ENCODE peak calls at places on chromosomes 12 and 14, in nine cellular contexts. S is sigmoid colon; I is neural progenitor cell; Y is tibial artery; Q is GM12865; A is AG04449; E is BJ; H is astrocyte of the spinal cord; F is CD8-positive, alpha-beta T cell. O is an unnamed sample.

GRCh38 chr14:104779776-104780512 is 15.6 kb downstream of the AKT1 start:
- DNase-seq in S (no peak), F (no peak), A (no peak), E (no peak), H (no peak), Y (no peak), Q (no peak), I (no peak), O (no peak)

GRCh38 chr14:63717704-63718103 is 10.2 kb downstream of the SGPP1 start:
- DNase-seq in F (no peak), I (peak), E (no peak), Y (no peak), A (no peak), H (peak), Q (peak), S (no peak), O (no peak)

GRCh38 chr12:5078423-5078822 is 34.7 kb downstream of the KCNA5 start:
- DNase-seq in E (no peak), I (no peak), F (no peak), Q (no peak), Y (peak), S (no peak), H (no peak), A (no peak), O (no peak)

GRCh38 chr12:118404876-118405521 is 28.6 kb downstream of the SUDS3 start:
- DNase-seq in H (peak), Y (no peak), I (peak), S (peak), Q (peak), E (peak), F (peak), A (peak), O (peak)

GRCh38 chr14:75404843-75405242 is 23.0 kb upstream of the JDP2 start:
- DNase-seq in Q (no peak), E (no peak), H (no peak), Y (no peak), S (no peak), A (no peak), I (no peak), F (no peak), O (no peak)

GRCh38 chr12:66644151-66644550 is 34.7 kb downstream of the GRIP1 start:
- DNase-seq in F (no peak), Q (no peak), I (no peak), S (no peak), A (no peak), H (no peak), Y (no peak), E (no peak), O (no peak)

GRCh38 chr12:131092911-131093901 is 139.5 kb downstream of the ADGRD1 start:
- DNase-seq in Y (peak), E (no peak), F (no peak), Q (peak), I (no peak), A (no peak), H (no peak), S (peak), O (peak)

GRCh38 chr14:104531421-104532190 is 48.0 kb upstream of the C14orf180 start:
- DNase-seq in I (no peak), H (no peak), Y (peak), A (no peak), F (no peak), Q (no peak), E (no peak), S (peak), O (no peak)

GRCh38 chr12:65598688-65599087 is 225.6 kb upstream of the HMGA2 start:
- DNase-seq in Y (no peak), Q (no peak), H (no peak), A (no peak), I (no peak), E (no peak), S (no peak), F (no peak), O (no peak)

GRCh38 chr12:34400986-34401658 is 378.8 kb downstream of the ALG10 start:
- DNase-seq in Y (peak), F (no peak), I (no peak), A (no peak), H (no peak), Q (no peak), S (peak), E (no peak), O (no peak)

GRCh38 chr12:19482551-19483109 is 43.3 kb downstream of the AEBP2 start:
- DNase-seq in A (no peak), I (peak), F (peak), Y (no peak), Q (peak), S (no peak), H (no peak), E (no peak), O (no peak)

GRCh38 chr14:49989980-49990379 is 97.1 kb downstream of the ARF6 start:
- DNase-seq in Y (peak), A (no peak), F (no peak), H (no peak), I (no peak), Q (no peak), S (no peak), E (no peak), O (no peak)

GRCh38 chr12:70557583-70558263 is 79.5 kb downstream of the PTPRB start:
- DNase-seq in Y (no peak), A (no peak), Q (no peak), S (no peak), F (no peak), I (no peak), H (no peak), E (no peak), O (no peak)

GRCh38 chr14:26897186-26897585 is 299.4 kb upstream of the NOVA1 start:
- DNase-seq in A (no peak), S (no peak), I (no peak), Y (no peak), F (no peak), H (no peak), Q (no peak), E (no peak), O (no peak)

DNA sequence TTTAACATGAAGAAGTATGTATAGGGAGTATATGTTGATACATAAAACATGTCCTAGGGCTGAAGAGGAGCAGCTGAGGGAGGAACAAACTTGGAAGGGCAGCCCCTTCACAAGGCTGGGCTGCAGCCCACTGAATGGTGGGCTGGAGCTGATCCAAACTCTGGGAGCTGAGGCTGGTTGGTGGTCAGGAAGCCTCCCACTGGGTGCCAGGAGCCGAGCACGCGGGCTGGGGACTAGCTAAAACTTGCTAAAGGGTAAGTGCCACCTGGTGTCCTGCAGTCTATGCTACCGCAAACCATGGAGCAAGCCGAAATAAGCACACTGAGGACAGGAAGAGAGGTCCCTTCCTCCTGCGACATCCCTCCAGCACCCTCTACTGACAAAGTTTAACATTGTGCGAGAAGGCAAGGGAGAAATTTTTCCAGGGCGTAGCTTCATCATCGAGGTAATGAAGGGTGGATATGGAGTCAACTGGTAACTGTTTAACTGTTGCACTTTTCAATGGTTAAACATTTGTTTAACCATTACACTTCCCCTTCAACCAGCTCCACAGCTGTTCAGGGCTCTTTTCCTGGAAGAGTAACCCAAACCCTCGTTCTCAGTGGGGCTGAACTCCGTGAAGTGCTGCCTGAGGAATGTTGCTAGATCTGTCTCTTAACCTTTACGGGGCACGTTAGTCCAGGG is 42.2 kb downstream of the EGLN3 start:
- DNase-seq in A (no peak), Q (peak), F (no peak), I (no peak), Y (no peak), S (no peak), E (no peak), H (no peak), O (no peak)
- TF ChIP-seq CTCF in A (no peak), Q (no peak), F (no peak), I (no peak), Y (no peak), S (no peak), E (no peak), H (no peak), O (no peak)

GRCh38 chr12:10242539-10242938 is 29.9 kb downstream of the GABARAPL1 start:
- DNase-seq in E (no peak), F (no peak), H (no peak), S (no peak), A (no peak), I (no peak), Y (no peak), Q (peak), O (no peak)

GRCh38 chr12:10243803-10244520 is 31.3 kb downstream of the GABARAPL1 start:
- DNase-seq in Y (no peak), H (no peak), A (no peak), F (no peak), E (no peak), I (no peak), Q (peak), S (no peak), O (no peak)

GRCh38 chr12:10241781-10242180 is 29.1 kb downstream of the GABARAPL1 start:
- DNase-seq in A (no peak), Q (no peak), F (no peak), S (no peak), E (no peak), I (no peak), H (no peak), Y (no peak), O (no peak)

GRCh38 chr12:10236720-10237119 is 24.0 kb downstream of the GABARAPL1 start:
- DNase-seq in Q (no peak), F (no peak), S (no peak), H (no peak), I (no peak), A (no peak), E (no peak), Y (no peak), O (no peak)

DNA sequence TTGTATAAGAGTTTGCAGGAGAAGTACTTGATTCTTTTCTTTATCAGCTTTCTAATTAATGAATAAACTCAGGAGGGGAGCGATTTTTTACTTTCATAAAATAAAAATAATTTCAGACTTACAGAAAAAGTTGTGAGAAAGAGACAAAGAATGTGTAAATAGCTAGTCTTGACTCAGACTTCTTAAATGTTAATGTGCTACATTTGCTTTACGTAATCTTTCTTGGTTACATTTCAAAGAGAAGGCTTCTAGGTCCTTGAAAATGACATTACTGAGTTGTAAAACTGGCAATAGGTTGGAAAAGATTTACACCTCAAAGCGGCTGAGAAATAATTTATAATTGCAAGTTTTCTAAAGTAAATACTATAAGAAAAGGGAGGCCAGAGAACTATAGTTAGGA is 28.6 kb downstream of the GABARAPL1 start:
- DNase-seq in A (no peak), Q (no peak), E (no peak), H (no peak), I (no peak), F (no peak), S (no peak), Y (no peak), O (no peak)
- H3K4me3 ChIP-seq in A (no peak), Q (no peak), E (no peak), H (no peak), I (no peak), F (no peak), S (no peak), Y (no peak), O (no peak)

GRCh38 chr12:105378821-105379400 is 48.4 kb downstream of the C12orf75 start:
- DNase-seq in A (no peak), I (no peak), F (no peak), Y (no peak), E (no peak), Q (no peak), H (no peak), S (no peak), O (no peak)
- TF ChIP-seq CTCF in A (peak), I (peak), F (no peak), Y (peak), E (peak), Q (no peak), H (peak), S (no peak), O (peak)

DNA sequence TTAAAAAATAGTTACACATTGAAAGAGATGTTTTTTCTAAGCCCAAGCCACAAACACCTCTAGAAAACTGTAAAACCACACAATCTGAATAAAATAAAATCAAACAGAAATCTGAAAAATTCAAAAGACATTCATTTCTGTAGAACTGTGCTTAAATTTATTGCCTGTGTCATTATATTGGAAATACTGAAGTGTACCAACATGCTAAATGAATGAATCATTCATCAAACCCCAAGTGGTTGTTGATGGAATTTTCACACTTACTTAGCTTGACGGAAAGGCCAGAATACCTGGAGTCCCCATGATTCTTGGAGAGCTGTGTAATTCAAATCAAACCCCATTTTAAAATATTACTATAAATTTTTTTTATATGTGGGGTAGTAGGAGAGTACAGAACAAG is 2.7 kb downstream of the KITLG start:
- DNase-seq in I (no peak), H (peak), E (no peak), Y (no peak), Q (no peak), F (no peak), S (no peak), A (no peak), O (no peak)
- H3K4me3 ChIP-seq in I (no peak), H (no peak), E (no peak), Y (no peak), Q (no peak), F (no peak), S (peak), A (peak), O (peak)

GRCh38 chr12:7060353-7060954 is at the start of gene C1S:
- DNase-seq in H (peak), Y (peak), F (no peak), I (peak), A (peak), E (peak), S (peak), Q (no peak), O (peak)
- TF ChIP-seq CTCF in H (peak), Y (peak), F (no peak), I (no peak), A (peak), E (peak), S (peak), Q (no peak), O (peak)

DNA sequence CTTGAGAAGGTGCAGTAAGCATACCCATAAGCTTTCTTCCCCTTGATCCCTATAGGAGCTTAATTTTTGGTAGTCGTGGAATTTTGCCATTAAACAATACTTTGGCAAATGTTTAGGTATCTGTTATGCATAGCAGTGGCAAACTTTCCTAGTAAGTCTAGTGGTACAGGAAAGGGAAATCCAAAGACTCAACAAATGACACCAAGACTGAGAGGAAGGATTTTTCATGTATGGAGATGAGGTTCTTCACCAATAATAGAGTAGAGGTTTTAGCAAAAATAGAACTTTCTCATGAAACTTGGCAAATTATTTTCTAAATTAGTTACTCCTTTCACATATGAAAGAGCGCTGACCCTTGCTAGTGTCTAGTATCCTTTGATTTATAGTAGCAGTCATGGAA is 2.8 kb downstream of the EID3 start:
- DNase-seq in H (no peak), S (no peak), Y (no peak), Q (no peak), F (no peak), E (no peak), A (no peak), I (no peak), O (no peak)
- H3K4me3 ChIP-seq in H (no peak), S (no peak), Y (no peak), Q (no peak), F (no peak), E (no peak), A (no peak), I (no peak), O (no peak)

DNA sequence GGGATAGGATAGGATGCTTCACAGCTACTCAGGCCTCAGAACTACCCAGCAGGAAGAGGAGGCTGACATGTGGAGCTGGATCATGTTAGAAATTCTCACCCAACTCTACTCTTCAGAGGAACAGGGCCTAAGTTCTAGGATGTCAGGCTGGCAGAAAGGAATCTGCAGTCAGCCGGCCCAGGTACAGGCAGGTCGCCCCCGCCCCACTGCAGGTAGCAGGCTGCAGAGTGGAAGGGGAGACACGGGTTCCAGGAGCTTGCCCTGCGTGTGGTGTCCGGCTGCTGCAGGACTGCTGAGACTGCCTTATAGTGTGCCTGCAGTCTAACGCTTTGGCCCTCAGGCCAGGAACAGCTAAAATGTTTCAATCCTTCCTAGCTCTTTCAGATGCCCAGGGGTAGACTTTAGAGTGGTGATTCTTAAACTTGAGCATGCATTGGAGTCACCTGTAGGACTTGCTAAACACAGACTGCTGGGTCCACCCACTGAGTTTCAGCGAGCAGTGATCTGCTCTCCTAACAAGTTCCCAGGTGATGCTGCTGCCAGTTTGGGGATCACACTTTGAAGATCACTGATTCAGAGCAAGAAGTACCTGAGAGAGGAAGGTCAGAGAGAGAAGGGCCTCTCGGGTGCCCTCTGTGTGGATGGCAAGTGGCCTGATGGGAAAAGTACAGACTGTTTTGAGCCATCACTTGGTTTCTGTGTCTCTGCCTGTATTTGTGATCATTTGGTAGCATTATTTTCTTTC is 153.6 kb downstream of the PPM1H start:
- DNase-seq in S (no peak), I (no peak), H (no peak), F (no peak), E (no peak), Y (no peak), A (no peak), Q (no peak), O (no peak)
- TF ChIP-seq CTCF in S (no peak), I (no peak), H (no peak), F (no peak), E (no peak), Y (no peak), A (no peak), Q (no peak), O (no peak)

DNA sequence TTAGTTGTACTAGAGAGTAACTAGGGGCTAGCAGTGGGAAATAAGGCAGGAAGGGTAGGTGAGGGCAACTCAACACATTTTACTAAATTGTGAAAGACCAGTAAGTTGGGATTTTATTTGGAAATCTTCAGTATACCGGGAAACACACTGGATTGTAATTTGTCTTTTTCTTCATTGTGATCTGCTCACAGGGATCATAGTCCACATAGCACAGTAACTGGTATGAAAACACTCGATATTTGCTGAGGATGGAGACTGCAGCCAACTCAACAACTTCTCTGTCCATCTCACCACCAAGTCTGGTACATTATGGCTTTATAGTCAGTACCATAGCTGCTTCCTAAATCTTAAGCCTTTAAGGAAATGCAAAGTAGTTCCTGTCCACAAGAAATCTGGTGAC is 2.5 kb downstream of the SLIRP start:
- DNase-seq in E (no peak), I (no peak), A (no peak), Y (no peak), H (no peak), Q (no peak), F (no peak), S (no peak), O (no peak)
- H3K4me3 ChIP-seq in E (no peak), I (no peak), A (no peak), Y (no peak), H (no peak), Q (no peak), F (no peak), S (no peak), O (no peak)

GRCh38 chr12:68568878-68569569 is 41.7 kb upstream of the RAP1B start:
- DNase-seq in S (no peak), Q (no peak), F (no peak), E (no peak), A (no peak), H (no peak), Y (no peak), I (no peak), O (no peak)

GRCh38 chr12:68577949-68578348 is 32.8 kb upstream of the RAP1B start:
- DNase-seq in H (no peak), E (no peak), Y (no peak), A (no peak), F (no peak), Q (no peak), S (no peak), I (no peak), O (no peak)

DNA sequence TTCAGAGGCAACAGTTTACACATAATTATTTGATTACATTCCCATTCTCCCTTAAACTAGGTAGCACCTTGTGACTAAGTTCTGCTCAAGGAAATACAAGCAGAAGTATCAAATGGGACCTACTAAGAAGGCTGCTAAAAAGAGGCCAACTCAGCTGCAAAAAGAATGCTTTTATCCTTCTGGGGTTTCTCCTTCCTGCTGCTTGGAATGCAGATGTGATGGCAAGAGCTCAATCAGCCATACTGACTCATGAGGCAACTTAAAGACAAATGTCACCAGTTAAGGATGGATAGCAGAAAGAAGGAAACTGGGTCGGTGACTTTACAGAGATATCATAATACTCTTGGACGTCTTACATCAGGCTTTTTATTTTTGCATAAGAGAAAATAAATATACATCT is 38.0 kb upstream of the RAP1B start:
- DNase-seq in I (no peak), A (no peak), Q (no peak), Y (no peak), S (no peak), F (no peak), H (peak), E (no peak), O (no peak)
- TF ChIP-seq CTCF in I (no peak), A (no peak), Q (no peak), Y (no peak), S (no peak), F (no peak), H (no peak), E (no peak), O (no peak)

O was measured in astrocyte of the cerebellum.